ENCODE peak calls at places on chromosomes 3 and 15, in four cellular contexts. One of them, this sample, is unnamed.

GRCh38 chr3:89578253-89578529 is 470.8 kb downstream of the EPHA3 start:
- DNase-seq in H1: no peak
- DNase-seq in mesenchymal stem cell: no peak
- DNase-seq in neuronal stem cell: no peak
- DNase-seq in this sample: no peak

GRCh38 chr3:162041622-162042021 is 545.0 kb downstream of the OTOL1 start:
- DNase-seq in H1: no peak
- DNase-seq in mesenchymal stem cell: no peak
- DNase-seq in neuronal stem cell: no peak
- DNase-seq in this sample: no peak

GRCh38 chr3:44106761-44107160 is 134.9 kb upstream of the TOPAZ1 start:
- DNase-seq in H1: no peak
- DNase-seq in mesenchymal stem cell: peak; percentile 9
- DNase-seq in neuronal stem cell: no peak
- DNase-seq in this sample: no peak

GRCh38 chr3:113268917-113269316 is 57.6 kb downstream of the BOC start:
- DNase-seq in H1: no peak
- DNase-seq in mesenchymal stem cell: no peak
- DNase-seq in neuronal stem cell: no peak
- DNase-seq in this sample: no peak

GRCh38 chr3:126464997-126465396 is 10.7 kb downstream of the ZXDC start:
- DNase-seq in mesenchymal stem cell: no peak
- DNase-seq in H1: no peak
- DNase-seq in neuronal stem cell: no peak
- DNase-seq in this sample: no peak

GRCh38 chr3:14278799-14279705 is 100.4 kb downstream of the LSM3 start:
- DNase-seq in mesenchymal stem cell: peak; percentile 29
- DNase-seq in neuronal stem cell: no peak
- DNase-seq in H1: peak; percentile 59
- DNase-seq in this sample: no peak

GRCh38 chr15:98924311-98925049 is 83.1 kb downstream of the PGPEP1L start:
- DNase-seq in H1: no peak
- DNase-seq in mesenchymal stem cell: no peak
- DNase-seq in neuronal stem cell: no peak
- DNase-seq in this sample: no peak

GRCh38 chr15:89377842-89378698 is 43.4 kb upstream of the POLG start:
- DNase-seq in neuronal stem cell: no peak
- DNase-seq in H1: no peak
- DNase-seq in mesenchymal stem cell: no peak
- DNase-seq in this sample: peak; percentile 97

GRCh38 chr3:194278186-194278845 is 72.8 kb downstream of the CPN2 start:
- DNase-seq in neuronal stem cell: no peak
- DNase-seq in mesenchymal stem cell: no peak
- DNase-seq in H1: no peak
- DNase-seq in this sample: no peak

GRCh38 chr15:67543348-67543718 is 830 bp downstream of the MAP2K5 start:
- DNase-seq in neuronal stem cell: no peak
- DNase-seq in mesenchymal stem cell: peak; percentile 23
- DNase-seq in H1: no peak
- DNase-seq in this sample: peak; percentile 7

GRCh38 chr3:187735837-187736236 is 9.4 kb downstream of the BCL6 start:
- DNase-seq in neuronal stem cell: no peak
- DNase-seq in mesenchymal stem cell: no peak
- DNase-seq in H1: no peak
- DNase-seq in this sample: peak; percentile 83

GRCh38 chr3:89256395-89256794 is 149.0 kb downstream of the EPHA3 start:
- DNase-seq in neuronal stem cell: no peak
- DNase-seq in H1: no peak
- DNase-seq in mesenchymal stem cell: no peak
- DNase-seq in this sample: no peak

GRCh38 chr3:55000546-55000945 is 72.7 kb upstream of the LRTM1 start:
- DNase-seq in H1: no peak
- DNase-seq in mesenchymal stem cell: peak; percentile 94
- DNase-seq in neuronal stem cell: no peak
- DNase-seq in this sample: peak; percentile 97

GRCh38 chr15:85976102-85976501 is 103.6 kb upstream of the AGBL1 start:
- DNase-seq in mesenchymal stem cell: no peak
- DNase-seq in neuronal stem cell: no peak
- DNase-seq in H1: no peak
- DNase-seq in this sample: no peak

GRCh38 chr15:85979929-85980328 is 99.7 kb upstream of the AGBL1 start:
- DNase-seq in mesenchymal stem cell: no peak
- DNase-seq in neuronal stem cell: no peak
- DNase-seq in H1: no peak
- DNase-seq in this sample: no peak

GRCh38 chr15:85976986-85977385 is 102.7 kb upstream of the AGBL1 start:
- DNase-seq in neuronal stem cell: no peak
- DNase-seq in mesenchymal stem cell: no peak
- DNase-seq in H1: no peak
- DNase-seq in this sample: peak; percentile 69

GRCh38 chr15:85977586-85977985 is 102.1 kb upstream of the AGBL1 start:
- DNase-seq in neuronal stem cell: no peak
- DNase-seq in H1: no peak
- DNase-seq in mesenchymal stem cell: no peak
- DNase-seq in this sample: no peak

GRCh38 chr15:85980946-85981345 is 98.7 kb upstream of the AGBL1 start:
- DNase-seq in mesenchymal stem cell: no peak
- DNase-seq in neuronal stem cell: no peak
- DNase-seq in H1: no peak
- DNase-seq in this sample: no peak
- H2AFZ ChIP-seq in mesenchymal stem cell: no peak overlapping the region
- H2AFZ ChIP-seq in neuronal stem cell: no peak overlapping the region
- H2AFZ ChIP-seq in H1: no peak overlapping the region
- H2AFZ ChIP-seq in this sample: no peak overlapping the region

GRCh38 chr3:138539352-138539751 is 54.7 kb downstream of the CEP70 start:
- DNase-seq in neuronal stem cell: no peak
- DNase-seq in mesenchymal stem cell: no peak
- DNase-seq in H1: no peak
- DNase-seq in this sample: no peak
- H3K36me3 ChIP-seq in neuronal stem cell: peaks cover 5% of the 10 kb centered on the region
- H3K36me3 ChIP-seq in mesenchymal stem cell: peaks cover 21% of the 10 kb centered on the region
- H3K36me3 ChIP-seq in H1: no peaks in the 10 kb centered on the region
- H3K36me3 ChIP-seq in this sample: peaks cover 8% of the 10 kb centered on the region

GRCh38 chr3:138842483-138843188 is 7.9 kb upstream of the PIK3CB start:
- DNase-seq in H1: no peak
- DNase-seq in mesenchymal stem cell: no peak
- DNase-seq in neuronal stem cell: no peak
- DNase-seq in this sample: no peak

GRCh38 chr3:138848696-138849095 is 14.0 kb upstream of the PIK3CB start:
- DNase-seq in mesenchymal stem cell: no peak
- DNase-seq in H1: no peak
- DNase-seq in neuronal stem cell: no peak
- DNase-seq in this sample: no peak

GRCh38 chr3:138846350-138846756 is 11.6 kb upstream of the PIK3CB start:
- DNase-seq in H1: no peak
- DNase-seq in neuronal stem cell: no peak
- DNase-seq in mesenchymal stem cell: no peak
- DNase-seq in this sample: peak; percentile 72

GRCh38 chr3:138845771-138846173 is 11.0 kb upstream of the PIK3CB start:
- DNase-seq in mesenchymal stem cell: no peak
- DNase-seq in H1: no peak
- DNase-seq in neuronal stem cell: no peak
- DNase-seq in this sample: no peak

DNA sequence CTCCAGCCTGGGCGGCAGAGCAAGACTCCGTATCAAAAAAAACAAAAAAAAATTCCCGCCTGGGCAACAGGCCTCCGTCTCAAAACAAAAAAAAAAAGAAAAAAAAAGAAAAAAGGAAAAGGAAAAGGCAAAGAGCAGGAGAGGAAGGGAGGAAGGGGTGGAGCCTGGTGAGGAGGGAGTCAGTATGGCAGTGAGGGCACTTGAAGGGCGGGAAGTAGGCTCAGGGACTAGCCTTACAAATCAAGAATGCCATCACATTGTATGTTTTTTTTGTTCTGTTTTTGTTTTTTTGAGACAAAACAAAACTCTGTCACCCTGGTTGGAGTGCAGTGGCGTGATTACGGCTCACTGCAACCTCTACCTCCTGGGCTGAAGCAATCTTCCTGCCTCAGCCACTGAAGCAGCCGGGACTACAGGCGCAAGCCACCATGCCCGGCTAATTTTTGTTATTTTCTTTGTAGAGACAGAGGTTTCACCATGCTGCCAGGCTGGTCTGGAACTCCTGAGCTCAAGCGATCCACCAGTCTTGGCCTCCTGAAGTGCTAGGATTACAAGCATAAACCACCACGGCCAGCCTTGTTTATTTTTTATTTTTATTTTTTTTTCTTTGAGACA is 10.4 kb upstream of the PIK3CB start:
- DNase-seq in mesenchymal stem cell: no peak
- DNase-seq in neuronal stem cell: no peak
- DNase-seq in H1: no peak
- DNase-seq in this sample: peak; percentile 65
- H2BK12ac ChIP-seq in mesenchymal stem cell: no peak overlapping the region
- H2BK12ac ChIP-seq in neuronal stem cell: no peak overlapping the region
- H2BK12ac ChIP-seq in H1: peak overlapping the region; percentile 100
- H2BK12ac ChIP-seq in this sample: peak overlapping the region; percentile 36

GRCh38 chr15:90650956-90651689 is 66.0 kb upstream of the BLM start:
- DNase-seq in neuronal stem cell: no peak
- DNase-seq in mesenchymal stem cell: no peak
- DNase-seq in H1: no peak
- DNase-seq in this sample: no peak

GRCh38 chr15:90647326-90647725 is 69.8 kb upstream of the BLM start:
- DNase-seq in neuronal stem cell: no peak
- DNase-seq in mesenchymal stem cell: no peak
- DNase-seq in H1: no peak
- DNase-seq in this sample: no peak

GRCh38 chr15:90648137-90649070 is 68.7 kb upstream of the BLM start:
- DNase-seq in H1: peak; percentile 74
- DNase-seq in neuronal stem cell: peak; percentile 62
- DNase-seq in mesenchymal stem cell: peak; percentile 87
- DNase-seq in this sample: peak; percentile 97

GRCh38 chr15:90646662-90647305 is 70.4 kb upstream of the BLM start:
- DNase-seq in H1: no peak
- DNase-seq in neuronal stem cell: no peak
- DNase-seq in mesenchymal stem cell: no peak
- DNase-seq in this sample: no peak

DNA sequence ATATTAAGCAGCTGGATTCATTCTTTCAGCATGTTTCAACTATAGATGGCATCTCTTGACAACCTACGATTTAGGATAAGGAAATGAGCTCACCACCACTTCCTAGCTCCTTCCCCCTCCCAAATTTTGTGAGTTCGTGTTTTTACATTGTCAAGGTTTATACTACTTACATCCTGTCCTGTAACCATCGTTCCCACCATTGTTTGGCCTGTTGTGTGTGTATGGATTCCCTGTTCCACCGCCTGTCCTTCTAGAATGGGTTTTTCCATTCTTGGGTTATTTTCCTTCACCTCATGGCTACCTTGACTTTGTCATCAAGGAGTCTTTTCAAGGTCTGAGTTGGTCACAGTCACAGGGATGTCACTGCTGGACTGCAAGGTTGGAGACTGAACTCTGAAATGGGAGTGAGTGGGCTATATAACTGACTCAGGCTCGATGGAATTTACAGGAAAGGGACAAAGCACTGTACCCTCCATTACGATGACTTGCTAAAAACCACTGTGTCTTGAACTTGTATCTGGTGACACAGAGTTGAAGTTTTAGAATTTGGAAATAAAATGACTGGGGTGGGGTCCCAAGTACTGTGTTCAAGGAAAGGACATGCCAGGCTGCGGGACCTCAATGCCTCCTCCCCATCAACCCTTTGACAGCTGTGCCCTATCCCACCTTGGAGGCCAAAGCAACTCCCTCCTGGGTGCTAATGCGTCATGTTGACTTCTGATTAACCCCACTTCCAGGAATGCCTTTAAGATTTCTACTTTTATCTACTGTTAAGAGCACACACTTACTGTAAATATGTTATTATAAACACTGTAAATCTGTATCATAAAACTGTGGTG is 66.8 kb upstream of the BLM start:
- DNase-seq in H1: no peak
- DNase-seq in mesenchymal stem cell: peak; percentile 24
- DNase-seq in neuronal stem cell: no peak
- DNase-seq in this sample: no peak
- H2AFZ ChIP-seq in H1: no peak overlapping the region
- H2AFZ ChIP-seq in mesenchymal stem cell: no peak overlapping the region
- H2AFZ ChIP-seq in neuronal stem cell: no peak overlapping the region
- H2AFZ ChIP-seq in this sample: no peak overlapping the region

GRCh38 chr3:45980819-45981218 is 14.8 kb downstream of the FYCO1 start:
- DNase-seq in H1: no peak
- DNase-seq in neuronal stem cell: no peak
- DNase-seq in mesenchymal stem cell: no peak
- DNase-seq in this sample: no peak
- H3K36me3 ChIP-seq in H1: peaks cover 11% of the 10 kb centered on the region
- H3K36me3 ChIP-seq in neuronal stem cell: peaks cover 24% of the 10 kb centered on the region
- H3K36me3 ChIP-seq in mesenchymal stem cell: peaks cover 72% of the 10 kb centered on the region
- H3K36me3 ChIP-seq in this sample: peaks cover 24% of the 10 kb centered on the region

DNA sequence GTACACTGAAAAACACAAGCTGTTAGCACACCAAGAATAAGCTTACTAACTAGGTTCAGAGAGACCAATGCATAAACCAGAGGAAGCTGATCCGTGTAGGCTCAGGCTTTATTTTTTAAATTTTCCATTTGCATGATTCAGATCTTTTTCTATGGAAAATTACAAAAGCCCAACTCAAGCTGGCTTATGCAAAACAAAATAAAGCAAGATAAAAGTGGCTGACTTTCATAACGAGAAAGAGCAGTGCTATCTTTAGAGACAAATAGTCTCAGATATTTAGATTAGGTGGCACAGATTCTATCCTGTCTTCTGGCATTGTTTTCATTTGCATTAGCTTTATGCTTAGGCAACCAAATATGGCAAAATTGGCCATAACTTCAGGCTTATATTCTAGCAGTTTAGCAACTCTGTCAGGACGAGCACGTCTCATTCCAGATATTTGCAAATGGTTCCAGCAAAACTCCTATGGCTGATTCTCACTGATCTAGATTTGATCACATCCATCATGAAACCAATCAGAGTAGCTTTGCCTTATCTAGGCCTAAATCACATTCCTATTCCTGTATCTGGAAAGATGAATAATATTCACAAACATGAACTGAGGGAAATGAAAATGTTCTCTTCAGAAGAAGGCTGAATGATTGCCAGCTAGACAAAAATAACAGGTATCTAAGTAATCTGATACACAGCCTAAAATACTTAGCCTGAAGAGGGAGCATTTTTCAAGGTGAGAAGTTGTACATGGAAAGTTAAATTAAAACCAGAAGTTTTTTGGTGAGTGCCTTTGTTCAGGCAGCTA is 216.4 kb upstream of the DPPA4 start:
- DNase-seq in H1: no peak
- DNase-seq in neuronal stem cell: no peak
- DNase-seq in mesenchymal stem cell: no peak
- DNase-seq in this sample: peak; percentile 47
- H2BK12ac ChIP-seq in H1: no peak overlapping the region
- H2BK12ac ChIP-seq in neuronal stem cell: no peak overlapping the region
- H2BK12ac ChIP-seq in mesenchymal stem cell: no peak overlapping the region
- H2BK12ac ChIP-seq in this sample: no peak overlapping the region

DNA sequence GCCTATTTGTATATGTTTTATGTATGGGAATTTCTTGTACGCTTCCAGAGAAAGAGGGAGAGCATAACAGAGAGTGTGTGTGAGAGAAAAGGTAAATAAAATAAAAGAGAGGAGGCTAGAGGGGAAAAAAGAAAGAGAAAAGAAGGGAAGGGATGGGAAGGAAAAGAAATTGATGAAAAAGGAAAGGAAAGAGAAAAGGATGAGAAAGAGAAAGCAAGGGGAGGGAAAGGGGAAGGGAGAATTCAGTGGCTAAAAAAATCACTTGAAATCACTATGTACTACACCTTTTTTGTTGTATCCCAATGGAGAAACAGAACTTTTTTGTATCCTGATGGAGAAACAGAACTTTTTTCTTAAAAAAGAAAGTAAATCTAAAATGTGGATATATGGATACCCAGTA is 165.5 kb upstream of the MBNL1 start:
- DNase-seq in mesenchymal stem cell: no peak
- DNase-seq in neuronal stem cell: no peak
- DNase-seq in H1: no peak
- DNase-seq in this sample: no peak
- H2AFZ ChIP-seq in mesenchymal stem cell: no peak overlapping the region
- H2AFZ ChIP-seq in neuronal stem cell: no peak overlapping the region
- H2AFZ ChIP-seq in H1: no peak overlapping the region
- H2AFZ ChIP-seq in this sample: no peak overlapping the region

This sample was measured in trophoblast cell.